ENCODE peak calls at places on chromosomes 3 and 15, in eight cellular contexts. I, X, T, O, Z, J, L and C are unnamed samples.

GRCh38 chr3:70067860-70068479 is 68.4 kb downstream of the SAMMSON start:
- DNase-seq in X (no peak), I (no peak), T (no peak), Z (peak; percentile 51), O (no peak), J (no peak), L (no peak), C (no peak)

GRCh38 chr3:42991369-42992315 is 12.5 kb downstream of the GASK1A start:
- DNase-seq in T (no peak), I (no peak), Z (peak; percentile 16), X (no peak), J (no peak), L (no peak), O (no peak), C (no peak)

GRCh38 chr15:73677146-73677607 is 7.0 kb upstream of the CD276 start:
- DNase-seq in X (peak; percentile 29), T (no peak), L (peak; percentile 67), Z (peak; percentile 41), I (peak; percentile 44), O (peak; percentile 57), J (peak; percentile 67), C (no peak)

GRCh38 chr15:42012241-42012640 is 8.6 kb downstream of the PLA2G4E start:
- DNase-seq in T (peak; percentile 84), L (no peak), Z (no peak), O (no peak), J (no peak), X (no peak), I (no peak), C (no peak)

GRCh38 chr3:187368251-187368733 is at the start of gene RTP4:
- DNase-seq in I (no peak), T (no peak), O (no peak), X (peak; percentile 52), J (peak; percentile 63), L (no peak), Z (peak; percentile 28), C (no peak)

GRCh38 chr15:71746719-71747118 is 63.6 kb upstream of the NR2E3 start:
- DNase-seq in Z (no peak), O (no peak), T (no peak), I (no peak), J (peak; percentile 81), X (no peak), L (no peak), C (no peak)

GRCh38 chr15:65730560-65731172 is 61.4 kb downstream of the DENND4A start:
- DNase-seq in X (no peak), L (no peak), I (no peak), T (no peak), Z (no peak), O (no peak), J (peak; percentile 20), C (no peak)

GRCh38 chr15:57932348-57932747 is 133.2 kb downstream of the ALDH1A2 start:
- DNase-seq in J (no peak), I (no peak), Z (no peak), O (no peak), L (no peak), X (no peak), T (no peak), C (no peak)

GRCh38 chr3:122014741-122015140 is 7.3 kb downstream of the ILDR1 start:
- DNase-seq in T (no peak), I (no peak), L (no peak), Z (no peak), O (no peak), J (peak; percentile 84), X (no peak), C (no peak)

GRCh38 chr15:52790941-52791751 is 1.0 kb upstream of the ONECUT1 start:
- DNase-seq in X (no peak), T (no peak), Z (no peak), J (no peak), O (no peak), I (no peak), L (peak; percentile 76), C (no peak)

GRCh38 chr3:48398701-48399386 is 26.8 kb downstream of the FBXW12 start:
- DNase-seq in Z (no peak), J (no peak), O (no peak), I (no peak), T (no peak), X (no peak), L (peak; percentile 61), C (no peak)

GRCh38 chr3:123163146-123163545 is 38.6 kb upstream of the SEC22A start:
- DNase-seq in O (no peak), T (no peak), L (no peak), X (no peak), I (no peak), J (no peak), Z (no peak), C (peak; percentile 21)

GRCh38 chr3:123161167-123161566 is 40.6 kb upstream of the SEC22A start:
- DNase-seq in O (no peak), I (no peak), L (peak; percentile 74), J (no peak), T (no peak), Z (no peak), X (no peak), C (no peak)

GRCh38 chr3:123168605-123169004 is 33.1 kb upstream of the SEC22A start:
- DNase-seq in Z (no peak), O (no peak), I (no peak), L (no peak), T (no peak), J (no peak), X (no peak), C (no peak)

GRCh38 chr3:123167686-123168085 is 34.1 kb upstream of the SEC22A start:
- DNase-seq in J (no peak), X (no peak), Z (no peak), O (no peak), L (no peak), T (no peak), I (no peak), C (no peak)

GRCh38 chr3:123165163-123165562 is 36.6 kb upstream of the SEC22A start:
- DNase-seq in X (no peak), Z (no peak), T (no peak), O (no peak), I (no peak), L (no peak), J (no peak), C (no peak)
- H3K36me3 ChIP-seq in X (no peaks in the 10 kb centered on the region), Z (peaks cover 23% of the 10 kb centered on the region), T (peaks cover 28% of the 10 kb centered on the region), O (peaks cover 12% of the 10 kb centered on the region), I (peaks cover 26% of the 10 kb centered on the region), L (peaks cover 15% of the 10 kb centered on the region), J (peaks cover 18% of the 10 kb centered on the region), C (peaks cover 20% of the 10 kb centered on the region)

DNA sequence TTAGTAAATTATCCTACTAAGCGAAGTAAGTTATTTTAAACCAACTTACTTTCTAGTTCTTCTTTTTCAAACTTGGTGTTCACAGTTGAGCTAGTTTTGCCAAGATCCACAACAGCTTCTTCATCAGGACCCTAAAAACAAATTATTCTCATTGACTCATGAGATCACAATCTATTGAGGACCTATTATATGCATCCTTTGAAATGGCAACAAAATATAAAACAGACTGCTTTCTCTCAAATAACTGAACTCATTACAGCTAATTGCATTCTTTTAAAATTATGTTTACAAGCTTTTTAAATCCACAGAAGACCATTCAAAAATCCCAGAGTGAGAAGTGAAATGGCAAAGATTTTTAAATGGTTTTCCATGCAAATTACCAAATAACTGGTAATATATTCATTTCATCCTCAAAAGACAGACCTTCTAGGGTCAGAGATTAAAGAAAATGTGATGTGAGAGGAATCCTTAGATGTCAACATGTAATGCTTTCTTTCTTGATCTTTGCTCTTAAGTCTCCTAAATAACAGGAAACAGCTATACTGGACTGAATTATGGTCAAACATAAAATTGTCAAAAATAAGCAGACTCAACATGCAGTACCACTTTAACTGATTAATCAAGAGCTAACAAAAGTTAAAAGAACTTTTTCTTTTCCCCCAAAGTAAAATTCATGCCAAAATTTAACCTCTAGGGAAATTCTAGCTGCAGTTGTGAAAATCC is 31.7 kb downstream of the SLC4A7 start:
- DNase-seq in O (no peak), I (no peak), X (no peak), T (no peak), Z (no peak), J (no peak), L (no peak), C (no peak)
- H3K36me3 ChIP-seq in O (peaks cover 18% of the 10 kb centered on the region), I (peaks cover 11% of the 10 kb centered on the region), X (no peaks in the 10 kb centered on the region), T (no peaks in the 10 kb centered on the region), Z (peaks cover 5% of the 10 kb centered on the region), J (no peaks in the 10 kb centered on the region), L (no peaks in the 10 kb centered on the region), C (no peaks in the 10 kb centered on the region)

DNA sequence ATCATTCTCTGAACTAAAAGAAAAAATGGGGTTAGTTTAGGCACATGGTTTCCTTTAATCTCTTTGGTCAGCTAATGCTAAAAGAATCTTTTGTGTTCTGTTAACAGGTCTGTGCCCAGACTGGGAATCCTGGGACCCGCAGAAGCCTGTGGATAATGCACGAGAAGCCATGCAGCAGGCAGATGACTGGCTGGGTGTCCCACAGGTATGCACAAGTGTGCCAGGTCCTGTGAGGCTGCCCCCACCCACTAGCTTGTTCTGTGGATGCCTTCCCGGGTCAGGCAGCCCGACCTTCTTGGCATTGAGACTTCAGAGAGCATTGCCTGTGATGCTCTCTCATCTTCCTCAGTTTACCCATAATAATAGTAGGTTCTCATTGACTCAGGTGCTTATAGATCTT is 70.4 kb downstream of the FLNB start:
- DNase-seq in X (no peak), Z (no peak), O (no peak), I (no peak), L (no peak), T (no peak), J (no peak), C (no peak)
- H3K36me3 ChIP-seq in X (no peaks in the 10 kb centered on the region), Z (peaks cover 26% of the 10 kb centered on the region), O (no peaks in the 10 kb centered on the region), I (peaks cover 62% of the 10 kb centered on the region), L (peaks cover 26% of the 10 kb centered on the region), T (peaks cover 15% of the 10 kb centered on the region), J (peaks cover 28% of the 10 kb centered on the region), C (peaks cover 10% of the 10 kb centered on the region)

GRCh38 chr15:92893200-92893599 is 6.9 kb upstream of the CHD2 start:
- DNase-seq in Z (no peak), O (no peak), L (no peak), X (no peak), J (no peak), T (no peak), I (no peak), C (no peak)

GRCh38 chr15:92887869-92888268 is 12.3 kb upstream of the CHD2 start:
- DNase-seq in L (no peak), X (no peak), T (no peak), O (no peak), Z (no peak), I (no peak), J (no peak), C (no peak)

GRCh38 chr15:92892201-92892555 is 7.9 kb upstream of the CHD2 start:
- DNase-seq in J (no peak), X (no peak), T (no peak), I (no peak), L (no peak), O (no peak), Z (no peak), C (no peak)

GRCh38 chr15:92889390-92890113 is 10.6 kb upstream of the CHD2 start:
- DNase-seq in X (no peak), J (no peak), O (no peak), L (no peak), T (no peak), I (no peak), Z (no peak), C (no peak)

DNA sequence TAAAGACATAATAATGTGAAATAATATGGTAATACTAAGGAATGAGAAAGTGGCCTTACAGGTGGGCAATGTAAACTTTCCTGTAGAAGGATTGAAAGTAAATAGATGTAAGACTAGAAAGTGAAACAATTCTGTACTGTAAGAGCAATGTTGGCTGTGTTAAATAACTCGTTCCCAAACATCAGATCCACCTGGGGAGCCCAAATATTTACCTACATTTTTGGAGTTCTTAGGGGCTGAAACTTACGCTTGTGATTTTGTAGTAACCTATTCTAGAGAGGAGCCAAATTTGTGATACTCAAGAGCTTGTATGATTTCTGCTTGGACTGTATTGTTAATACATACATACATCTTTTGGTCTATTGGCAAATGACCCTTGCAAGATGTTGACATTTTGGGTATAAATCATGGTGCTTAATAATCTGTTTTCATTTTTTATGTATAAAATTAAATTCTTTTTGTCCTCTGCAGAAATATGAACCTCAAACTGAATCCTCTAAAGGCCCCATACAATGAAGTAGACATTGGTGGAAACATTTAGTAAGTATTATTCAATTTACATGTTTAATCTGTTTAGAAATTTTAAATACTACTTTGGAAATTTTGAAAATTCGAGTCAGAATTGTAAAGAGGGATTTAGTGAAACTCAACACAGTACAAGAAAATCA is 8.5 kb upstream of the CHD2 start:
- DNase-seq in I (no peak), L (no peak), Z (no peak), J (no peak), T (no peak), X (no peak), O (no peak), C (no peak)
- H3K36me3 ChIP-seq in I (peaks cover 79% of the 10 kb centered on the region), L (peaks cover 25% of the 10 kb centered on the region), Z (peaks cover 66% of the 10 kb centered on the region), J (peaks cover 2% of the 10 kb centered on the region), T (peaks cover 87% of the 10 kb centered on the region), X (peaks cover 43% of the 10 kb centered on the region), O (peaks cover 96% of the 10 kb centered on the region), C (peaks cover 80% of the 10 kb centered on the region)